ENCODE peak calls at places on chromosomes 16 and 17, in nine cellular contexts. T, D, S, N, H, F, B, W and M are unnamed samples.
A peak's percentile ranks its signal among the peaks of the same experiment; 100 is the strongest.

GRCh38 chr17:82828875-82829487 is 10.8 kb downstream of the ZNF750 start:
- DNase-seq in T (no peak), H (no peak), B (no peak), S (no peak), F (no peak), D (no peak), N (no peak), W (no peak), M (no peak)

GRCh38 chr17:2283302-2283701 is 20.3 kb downstream of the SMG6 start:
- DNase-seq in F (no peak), W (no peak), T (no peak), N (no peak), H (no peak), D (no peak), B (no peak), S (no peak), M (no peak)

GRCh38 chr17:34302626-34303025 is 16.6 kb upstream of the CCL8 start:
- DNase-seq in S (no peak), B (no peak), D (no peak), F (no peak), W (no peak), H (no peak), T (no peak), N (no peak), M (no peak)

GRCh38 chr16:88669986-88670385 is 7.1 kb upstream of the MVD start:
- DNase-seq in H (no peak), B (no peak), W (no peak), S (no peak), D (no peak), T (no peak), N (no peak), F (no peak), M (no peak)

GRCh38 chr16:12801511-12802042 is 2.1 kb downstream of the CPPED1 start:
- DNase-seq in T (no peak), N (peak; percentile 69), B (no peak), D (no peak), H (no peak), W (no peak), S (peak; percentile 86), F (no peak), M (no peak)

GRCh38 chr16:4323071-4323844 is 7.4 kb downstream of the GLIS2 start:
- DNase-seq in H (peak; percentile 48), S (peak; percentile 46), T (no peak), D (no peak), N (no peak), F (peak; percentile 53), W (no peak), B (no peak), M (no peak)

GRCh38 chr17:13273744-13274295 is 256.0 kb upstream of the ELAC2 start:
- DNase-seq in D (no peak), S (no peak), W (peak; percentile 2), H (no peak), N (no peak), T (no peak), F (no peak), B (no peak), M (no peak)

GRCh38 chr16:87416826-87417471 is 24.8 kb downstream of the MAP1LC3B start:
- DNase-seq in D (no peak), T (no peak), N (no peak), B (no peak), H (no peak), F (no peak), W (peak; percentile 32), S (no peak), M (no peak)

GRCh38 chr17:2782030-2782429 is 14.2 kb upstream of the RAP1GAP2 start:
- DNase-seq in S (peak; percentile 63), W (peak; percentile 7), D (no peak), N (no peak), T (no peak), H (no peak), B (no peak), F (no peak), M (no peak)

GRCh38 chr16:86225905-86226371 is 284.4 kb upstream of the FOXF1 start:
- DNase-seq in F (no peak), D (no peak), B (no peak), N (no peak), S (peak; percentile 5), T (no peak), H (no peak), W (no peak), M (no peak)

GRCh38 chr17:74426551-74427047 is 5.3 kb upstream of the GPRC5C start:
- DNase-seq in S (peak; percentile 44), D (no peak), B (no peak), W (peak; percentile 10), F (no peak), H (no peak), T (no peak), N (no peak), M (no peak)

GRCh38 chr16:88384222-88385111 is 1.7 kb downstream of the ZNF469 start:
- DNase-seq in F (peak; percentile 33), W (no peak), D (no peak), T (no peak), N (no peak), S (no peak), B (no peak), H (no peak), M (no peak)

GRCh38 chr16:67481561-67482259 is 753 bp upstream of the ATP6V0D1 start:
- DNase-seq in S (no peak), H (no peak), N (peak; percentile 56), W (no peak), T (no peak), D (no peak), F (peak; percentile 75), B (no peak), M (peak; percentile 11)

GRCh38 chr16:87323727-87324410 is 6.7 kb upstream of the C16orf95 start:
- DNase-seq in T (no peak), D (no peak), F (peak; percentile 32), B (no peak), S (no peak), N (no peak), H (no peak), W (no peak), M (no peak)